ENCODE peak calls at places on chromosomes 7 and 10, in ten cellular contexts. X is thyroid gland; Z is CD8-positive, alpha-beta memory T cell; F is GM23248; D is uterus; W is A549; Q is CD4-positive, CD25-positive, alpha-beta regulatory T cell; O is heart left ventricle; Y is fibroblast of lung; E is Peyer's patch. J is an unnamed sample.

GRCh38 chr7:37952240-37952639 is 31.8 kb downstream of the EPDR1 start:
- DNase-seq in Y (no peak), E (no peak), F (no peak), W (no peak), Z (no peak), D (no peak), Q (no peak), O (no peak), X (no peak), J (no peak)

GRCh38 chr7:127817466-127817865 is 165.5 kb downstream of the SND1 start:
- DNase-seq in Q (no peak), X (no peak), Y (no peak), D (no peak), E (no peak), F (peak), O (no peak), Z (no peak), W (no peak), J (no peak)

GRCh38 chr10:93926613-93927012 is 32.8 kb downstream of the SLC35G1 start:
- DNase-seq in Z (no peak), X (no peak), Q (no peak), O (no peak), E (no peak), F (peak), D (no peak), W (no peak), Y (no peak), J (no peak)

GRCh38 chr10:110757563-110757962 is 113.4 kb downstream of the RBM20 start:
- DNase-seq in F (no peak), Y (no peak), E (no peak), D (no peak), Q (no peak), Z (no peak), X (no peak), W (no peak), O (no peak), J (no peak)

GRCh38 chr10:94439275-94439861 is 37.0 kb downstream of the TBC1D12 start:
- DNase-seq in F (peak), W (no peak), Q (no peak), Y (peak), Z (no peak), E (no peak), O (peak), X (peak), D (no peak), J (no peak)

GRCh38 chr10:49738616-49739360 is 23.3 kb downstream of the OGDHL start:
- DNase-seq in Q (no peak), E (no peak), W (no peak), Y (no peak), D (no peak), F (no peak), O (no peak), Z (no peak), X (no peak), J (no peak)

GRCh38 chr7:36280840-36281812 is 108.5 kb upstream of the ANLN start:
- DNase-seq in Q (no peak), E (peak), Y (peak), D (peak), O (peak), X (no peak), Z (no peak), W (peak), F (peak), J (peak)

GRCh38 chr7:74141705-74142104 is 32.5 kb upstream of the EIF4H start:
- DNase-seq in D (no peak), F (no peak), Y (peak), O (no peak), E (no peak), Q (peak), Z (no peak), W (no peak), X (no peak), J (no peak)

GRCh38 chr7:5687936-5688673 is 93.4 kb downstream of the RNF216 start:
- DNase-seq in Q (no peak), Z (no peak), W (no peak), E (no peak), F (no peak), D (no peak), O (no peak), Y (no peak), X (no peak), J (no peak)

GRCh38 chr7:5690931-5691461 is 90.5 kb downstream of the RNF216 start:
- DNase-seq in F (peak), W (no peak), X (peak), O (peak), Q (no peak), Y (peak), E (no peak), Z (no peak), D (no peak), J (peak)

GRCh38 chr7:5689716-5690115 is 91.7 kb downstream of the RNF216 start:
- DNase-seq in E (no peak), D (peak), Y (no peak), F (peak), Q (no peak), O (no peak), Z (no peak), X (no peak), W (no peak), J (no peak)

GRCh38 chr7:5691536-5692090 is 89.8 kb downstream of the RNF216 start:
- DNase-seq in D (no peak), X (no peak), F (peak), O (no peak), W (no peak), Y (no peak), Q (no peak), Z (no peak), E (no peak), J (no peak)

GRCh38 chr7:5689118-5689517 is 92.3 kb downstream of the RNF216 start:
- DNase-seq in E (no peak), Q (peak), Z (no peak), D (peak), X (no peak), O (no peak), Y (peak), W (no peak), F (peak), J (peak)
- H3K27ac ChIP-seq in E (peak), Q (peak), Z (no peak), D (peak), X (peak), O (no peak), Y (peak), W (peak), F (peak), J (peak)

GRCh38 chr7:134925766-134926165 is 60.5 kb upstream of the AGBL3 start:
- DNase-seq in Y (peak), F (no peak), X (no peak), W (no peak), Q (no peak), D (no peak), Z (no peak), O (no peak), E (no peak), J (no peak)
- H3K27ac ChIP-seq in Y (peak), F (peak), X (no peak), W (no peak), Q (no peak), D (no peak), Z (no peak), O (no peak), E (no peak), J (peak)

DNA sequence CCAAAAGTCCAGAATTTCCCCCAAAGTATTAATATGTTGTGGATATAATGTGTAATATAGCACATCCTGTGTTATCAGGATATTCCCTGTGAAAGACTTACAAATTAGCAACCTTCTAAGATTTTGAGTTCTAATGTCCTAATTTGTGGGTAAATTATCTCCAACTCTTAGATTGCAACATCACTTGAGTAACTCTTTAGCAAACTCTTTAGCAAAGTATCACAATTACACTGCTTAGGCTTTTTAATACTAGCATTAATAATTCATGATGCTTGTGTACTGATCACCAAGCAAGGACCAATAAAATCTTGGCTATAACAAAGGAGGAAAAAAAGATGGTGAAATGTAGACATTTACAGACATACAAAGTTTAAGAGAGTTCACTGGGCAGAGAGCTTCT is 27.7 kb downstream of the HIP1 start:
- DNase-seq in Q (no peak), X (no peak), E (no peak), W (no peak), O (no peak), D (no peak), Y (no peak), Z (no peak), F (peak), J (no peak)
- H3K27ac ChIP-seq in Q (no peak), X (peak), E (no peak), W (no peak), O (peak), D (peak), Y (no peak), Z (no peak), F (peak), J (peak)

DNA sequence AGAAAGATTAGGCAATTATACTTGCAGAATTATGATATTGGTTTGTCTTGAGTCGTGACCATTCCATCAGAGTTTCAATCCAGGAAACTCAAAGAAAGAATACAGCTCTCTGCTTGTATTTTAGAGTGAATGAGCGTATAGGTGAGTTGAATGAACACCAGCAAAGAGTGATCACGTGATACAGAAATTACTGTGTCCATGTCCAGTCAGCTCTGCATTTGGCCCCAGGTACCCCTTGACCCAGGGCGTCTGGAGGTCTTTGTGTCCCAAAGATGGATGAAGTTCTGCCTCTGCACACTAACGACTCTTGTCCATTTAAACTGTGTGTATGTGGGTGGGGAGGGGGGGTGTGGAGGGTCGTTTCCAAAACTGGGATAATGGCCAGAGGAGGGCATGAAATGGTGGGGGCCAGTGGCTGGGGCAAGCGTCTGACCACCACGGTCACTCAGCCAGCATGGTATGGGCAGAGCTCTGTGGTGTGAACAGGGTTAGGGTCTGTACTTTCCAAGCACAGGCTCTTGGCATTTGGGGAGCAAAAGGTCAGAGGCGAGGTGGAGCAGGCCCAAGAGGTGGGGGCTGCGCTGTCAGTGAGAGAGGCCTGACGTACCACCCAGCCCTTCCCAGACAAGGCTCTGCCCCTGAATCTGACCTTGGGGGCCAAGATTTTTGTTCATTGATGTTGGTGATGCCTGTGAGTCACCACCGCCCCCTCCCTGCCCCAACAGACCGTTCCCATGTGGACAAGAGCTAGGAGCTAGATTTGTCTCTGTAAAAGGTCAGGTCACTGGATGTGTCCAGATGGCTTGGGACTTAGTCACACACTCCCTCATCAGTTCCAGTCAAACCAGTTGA is 1.4 kb downstream of the PTPRE start:
- DNase-seq in Y (peak), O (no peak), E (peak), D (no peak), Z (no peak), Q (no peak), F (peak), X (no peak), W (no peak), J (no peak)
- H3K27ac ChIP-seq in Y (peak), O (peak), E (peak), D (no peak), Z (no peak), Q (no peak), F (peak), X (no peak), W (peak), J (no peak)

GRCh38 chr7:27740449-27741086 is 606 bp downstream of the TAX1BP1 start:
- DNase-seq in D (peak), E (peak), X (peak), Z (peak), F (peak), Y (peak), Q (peak), O (peak), W (peak), J (peak)
- H3K27ac ChIP-seq in D (peak), E (peak), X (peak), Z (peak), F (peak), Y (peak), Q (peak), O (peak), W (peak), J (peak)

DNA sequence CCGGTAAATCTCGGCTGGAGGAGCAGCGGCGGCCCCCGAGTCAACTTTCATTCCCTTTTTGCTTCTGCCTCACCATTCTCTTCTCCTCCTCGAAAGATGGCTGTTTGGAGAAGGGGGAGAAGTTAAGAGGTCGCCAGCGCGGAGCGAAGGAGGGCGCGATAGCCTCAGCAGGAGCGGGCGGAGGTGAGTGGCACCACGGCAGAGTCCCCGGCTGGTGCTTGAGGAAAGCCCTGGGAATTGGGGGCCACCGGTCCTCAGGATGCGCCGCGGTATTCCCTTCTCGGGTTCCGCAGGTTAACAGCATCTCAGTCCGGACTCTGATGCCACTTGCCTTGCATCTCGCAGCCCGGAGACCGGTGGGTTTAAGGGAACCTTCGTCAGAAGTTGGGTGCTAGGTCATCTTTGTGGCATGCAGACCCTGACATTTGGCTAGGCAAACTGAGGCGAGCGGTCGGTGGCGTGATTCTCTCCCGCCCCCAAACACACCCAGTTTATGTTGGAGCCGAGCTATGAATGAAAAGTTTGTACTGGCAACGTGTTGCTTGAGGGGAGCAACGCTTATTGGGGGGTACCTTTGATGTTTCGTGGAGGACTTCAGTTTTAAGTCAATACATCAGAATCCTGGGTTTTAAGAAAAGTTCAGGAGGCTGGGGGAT is 59.5 kb upstream of the PRPS1L1 start:
- DNase-seq in Z (no peak), Y (no peak), F (no peak), E (no peak), X (peak), O (no peak), D (peak), W (peak), Q (no peak), J (no peak)
- H3K27ac ChIP-seq in Z (no peak), Y (no peak), F (no peak), E (no peak), X (no peak), O (no peak), D (peak), W (peak), Q (no peak), J (peak)

GRCh38 chr10:115093776-115094361 is 704 bp downstream of the ATRNL1 start:
- DNase-seq in Q (peak), D (peak), E (peak), F (peak), W (peak), X (peak), Y (peak), O (no peak), Z (no peak), J (no peak)
- H3K27ac ChIP-seq in Q (no peak), D (peak), E (no peak), F (no peak), W (peak), X (no peak), Y (no peak), O (no peak), Z (no peak), J (peak)

J was measured in tibial artery.